ENCODE peak calls at places on chromosomes 5 and 9, in seven cellular contexts. N is memory B cell, J is left ventricle myocardium superior, H is lower lobe of right lung, D is sigmoid colon, Q is IMR-90, O is H54. U is an unnamed sample.

GRCh38 chr9:81394816-81395215 is 294.5 kb downstream of the TLE1 start:
- DNase-seq in Q (no peak), N (no peak), J (no peak), H (no peak), O (no peak), D (no peak), U (no peak)

GRCh38 chr9:19555214-19555613 is 146.4 kb downstream of the ACER2 start:
- DNase-seq in O (no peak), H (no peak), N (no peak), J (no peak), D (no peak), Q (no peak), U (no peak)

GRCh38 chr9:68794898-68795297 is 89.9 kb downstream of the PIP5K1B start:
- DNase-seq in N (no peak), H (no peak), O (no peak), D (no peak), J (no peak), Q (no peak), U (no peak)

GRCh38 chr5:124652514-124652819 is 94.0 kb downstream of the ZNF608 start:
- DNase-seq in N (no peak), Q (no peak), J (no peak), D (no peak), H (no peak), O (no peak), U (no peak)

GRCh38 chr5:138753794-138754698 is 821 bp downstream of the CTNNA1 start:
- DNase-seq in N (peak; percentile 18), D (peak; percentile 97), O (peak; percentile 57), H (peak; percentile 96), Q (peak; percentile 84), J (peak; percentile 96), U (peak; percentile 59)

GRCh38 chr5:149464796-149465489 is 85.9 kb upstream of the IL17B start:
- DNase-seq in O (no peak), D (peak; percentile 84), Q (peak; percentile 78), J (peak; percentile 61), N (no peak), H (no peak), U (no peak)

GRCh38 chr5:77129386-77129785 is 42.3 kb upstream of the ZBED3 start:
- DNase-seq in J (no peak), N (no peak), D (no peak), O (no peak), H (no peak), Q (peak; percentile 13), U (no peak)

GRCh38 chr9:134735441-134736175 is 94.0 kb downstream of the COL5A1 start:
- DNase-seq in D (peak; percentile 94), N (no peak), J (peak; percentile 86), H (no peak), O (no peak), Q (no peak), U (no peak)

GRCh38 chr9:136831720-136832104 is 10.6 kb upstream of the AJM1 start:
- DNase-seq in Q (no peak), O (no peak), H (no peak), N (no peak), J (peak; percentile 16), D (no peak), U (no peak)

GRCh38 chr5:77639624-77640023 is 1.1 kb upstream of the OTP start:
- DNase-seq in D (no peak), Q (no peak), N (no peak), J (no peak), H (no peak), O (no peak), U (no peak)

GRCh38 chr5:177335043-177335700 is 16.3 kb downstream of the LMAN2 start:
- DNase-seq in O (no peak), H (peak; percentile 24), J (peak; percentile 72), N (no peak), Q (no peak), D (no peak), U (no peak)

GRCh38 chr9:117063721-117064471 is 351.0 kb downstream of the ASTN2 start:
- DNase-seq in H (no peak), O (no peak), Q (no peak), N (no peak), D (no peak), J (no peak), U (no peak)

GRCh38 chr9:113675475-113675941 is 200.6 kb upstream of the ZNF618 start:
- DNase-seq in D (peak; percentile 85), Q (peak; percentile 100), H (no peak), O (peak; percentile 83), N (no peak), J (peak; percentile 75), U (peak; percentile 89)

GRCh38 chr9:91858670-91859030 is 91.4 kb downstream of the ROR2 start:
- DNase-seq in Q (no peak), N (no peak), J (no peak), O (no peak), H (no peak), D (peak; percentile 62), U (no peak)

GRCh38 chr5:17896605-17897004 is 262.3 kb downstream of the TAF11L14 start:
- DNase-seq in O (no peak), H (no peak), J (no peak), D (no peak), Q (peak; percentile 35), N (no peak), U (no peak)

U was measured in HS-27A.